ENCODE peak calls at places on chromosome 9, in five cellular contexts. S is uterus, A is neural progenitor cell, E is mesendoderm, X is tibial artery. Q is an unnamed sample.

GRCh38 chr9:74285075-74285474 is 212.1 kb upstream of the RORB start:
- DNase-seq in S (no peak), A (no peak), E (peak; percentile 8), X (no peak), Q (no peak)

GRCh38 chr9:35340046-35340445 is 149.9 kb upstream of the RUSC2 start:
- DNase-seq in S (no peak), A (no peak), E (no peak), X (no peak), Q (no peak)

GRCh38 chr9:98401140-98402025 is 145.9 kb upstream of the TBC1D2 start:
- DNase-seq in S (no peak), A (no peak), E (no peak), X (no peak), Q (peak; percentile 58)

GRCh38 chr9:84756156-84756555 is 86.6 kb downstream of the NTRK2 start:
- DNase-seq in S (no peak), A (no peak), E (no peak), X (peak; percentile 30), Q (no peak)

GRCh38 chr9:136031741-136032638 is 63.1 kb downstream of the NACC2 start:
- DNase-seq in S (no peak), A (no peak), E (no peak), X (no peak), Q (no peak)

GRCh38 chr9:127545196-127546124 is 66.6 kb upstream of the STXBP1 start:
- DNase-seq in S (no peak), A (peak; percentile 42), E (no peak), X (no peak), Q (peak; percentile 16)

GRCh38 chr9:38734831-38735230 is 14.9 kb upstream of the FAM240B start:
- DNase-seq in S (no peak), A (no peak), E (no peak), X (no peak), Q (no peak)

GRCh38 chr9:613771-614347 is 227.6 kb upstream of the DMRT1 start:
- DNase-seq in S (peak; percentile 82), A (peak; percentile 84), E (peak; percentile 95), X (peak; percentile 85), Q (peak; percentile 79)

GRCh38 chr9:99127372-99128132 is 22.6 kb downstream of the TGFBR1 start:
- DNase-seq in S (no peak), A (no peak), E (no peak), X (no peak), Q (no peak)

GRCh38 chr9:113581865-113582697 is 118.6 kb downstream of the RGS3 start:
- DNase-seq in S (peak; percentile 66), A (no peak), E (no peak), X (peak; percentile 81), Q (peak; percentile 80)
- H3K27ac ChIP-seq in S (peak overlapping the region; percentile 60), A (no peak overlapping the region), E (no peak overlapping the region), X (peak overlapping the region; percentile 92), Q (peak overlapping the region; percentile 87)

GRCh38 chr9:131429121-131430012 is 35.5 kb downstream of the PRRC2B start:
- DNase-seq in S (no peak), A (no peak), E (no peak), X (no peak), Q (no peak)
- H3K36me3 ChIP-seq in S (no peaks in the 10 kb centered on the region), A (no peaks in the 10 kb centered on the region), E (peaks cover 21% of the 10 kb centered on the region), X (peaks cover 31% of the 10 kb centered on the region), Q (peaks cover 48% of the 10 kb centered on the region)

GRCh38 chr9:92077868-92078267 is 37.3 kb downstream of the SPTLC1 start:
- DNase-seq in S (no peak), A (no peak), E (no peak), X (no peak), Q (no peak)
- H3K27ac ChIP-seq in S (no peak overlapping the region), A (no peak overlapping the region), E (no peak overlapping the region), X (no peak overlapping the region), Q (no peak overlapping the region)

GRCh38 chr9:72048850-72049249 is 11.6 kb downstream of the C9orf57 start:
- DNase-seq in S (no peak), A (no peak), E (no peak), X (no peak), Q (no peak)
- H3K36me3 ChIP-seq in S (no peaks in the 10 kb centered on the region), A (no peaks in the 10 kb centered on the region), E (no peaks in the 10 kb centered on the region), X (no peaks in the 10 kb centered on the region), Q (no peaks in the 10 kb centered on the region)

GRCh38 chr9:133162802-133163558 is 734 bp downstream of the GBGT1 start:
- DNase-seq in S (no peak), A (peak; percentile 28), E (no peak), X (no peak), Q (no peak)
- H3K27ac ChIP-seq in S (peak overlapping the region; percentile 60), A (no peak overlapping the region), E (no peak overlapping the region), X (peak overlapping the region; percentile 64), Q (peak overlapping the region; percentile 71)

DNA sequence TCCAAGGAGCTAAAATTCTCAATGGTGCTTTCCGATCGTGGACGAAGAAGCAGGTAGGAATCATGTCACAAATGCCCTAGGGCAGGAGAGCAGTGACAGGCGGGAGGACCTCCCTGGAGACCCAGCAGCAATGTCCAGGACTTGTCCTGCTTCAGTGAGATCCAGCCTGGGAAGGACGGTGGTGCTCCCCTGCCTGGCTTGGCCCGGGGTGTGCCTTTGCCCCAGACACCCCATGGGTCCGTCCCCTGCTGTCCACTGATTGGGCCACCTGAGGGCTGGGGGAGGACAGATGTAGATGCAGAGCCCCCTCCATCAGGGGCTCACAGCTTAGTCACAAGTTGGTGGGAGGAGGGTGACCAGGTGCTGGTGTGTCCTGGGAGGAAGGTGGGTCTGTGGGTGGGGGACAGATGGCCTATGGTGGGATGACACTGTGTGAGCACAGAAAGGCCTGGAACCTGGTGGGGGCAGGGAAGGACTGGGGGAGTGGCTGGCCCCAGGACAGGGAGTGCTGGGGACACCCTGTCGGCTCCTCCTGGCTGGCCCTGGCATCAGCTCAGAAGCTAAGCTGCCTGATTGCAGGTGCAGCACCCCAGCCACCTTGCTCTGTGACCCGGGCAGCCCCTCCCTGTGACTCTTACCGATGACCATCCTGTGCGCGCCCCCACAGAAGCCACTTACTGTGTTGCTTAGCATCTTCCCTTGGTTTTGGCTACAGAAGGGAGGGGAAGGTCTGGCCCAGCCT is 82.0 kb downstream of the PHF2 start:
- DNase-seq in S (no peak), A (no peak), E (no peak), X (peak; percentile 13), Q (peak; percentile 7)
- H3K36me3 ChIP-seq in S (no peaks in the 10 kb centered on the region), A (no peaks in the 10 kb centered on the region), E (peaks cover 1% of the 10 kb centered on the region), X (peaks cover 92% of the 10 kb centered on the region), Q (peaks cover 83% of the 10 kb centered on the region)

GRCh38 chr9:96510258-96510657 is 60.3 kb downstream of the HABP4 start:
- DNase-seq in S (no peak), A (no peak), E (no peak), X (no peak), Q (no peak)

GRCh38 chr9:96512240-96512639 is 62.3 kb downstream of the HABP4 start:
- DNase-seq in S (no peak), A (no peak), E (no peak), X (no peak), Q (no peak)

GRCh38 chr9:96509026-96509425 is 59.1 kb downstream of the HABP4 start:
- DNase-seq in S (no peak), A (no peak), E (no peak), X (no peak), Q (no peak)

GRCh38 chr9:96508227-96508940 is 58.4 kb downstream of the HABP4 start:
- DNase-seq in S (no peak), A (no peak), E (no peak), X (no peak), Q (no peak)

GRCh38 chr9:96509848-96510247 is 59.9 kb downstream of the HABP4 start:
- DNase-seq in S (no peak), A (peak; percentile 19), E (no peak), X (no peak), Q (no peak)
- H3K27ac ChIP-seq in S (no peak overlapping the region), A (peak overlapping the region; percentile 48), E (no peak overlapping the region), X (peak overlapping the region; percentile 74), Q (peak overlapping the region; percentile 7)

GRCh38 chr9:33267368-33267767 is 2.5 kb downstream of the CHMP5 start:
- DNase-seq in S (no peak), A (no peak), E (peak; percentile 81), X (no peak), Q (no peak)

GRCh38 chr9:33265211-33265885 is 499 bp downstream of the CHMP5 start:
- DNase-seq in S (no peak), A (no peak), E (no peak), X (no peak), Q (no peak)

GRCh38 chr9:33264473-33265177 is at the start of the genes BAG1 and CHMP5:
- DNase-seq in S (peak; percentile 100), A (peak; percentile 99), E (peak; percentile 100), X (peak; percentile 100), Q (peak; percentile 100)

GRCh38 chr9:33263131-33263935 is 1.2 kb downstream of the BAG1 start:
- DNase-seq in S (no peak), A (peak; percentile 39), E (peak; percentile 42), X (peak; percentile 23), Q (peak; percentile 11)

DNA sequence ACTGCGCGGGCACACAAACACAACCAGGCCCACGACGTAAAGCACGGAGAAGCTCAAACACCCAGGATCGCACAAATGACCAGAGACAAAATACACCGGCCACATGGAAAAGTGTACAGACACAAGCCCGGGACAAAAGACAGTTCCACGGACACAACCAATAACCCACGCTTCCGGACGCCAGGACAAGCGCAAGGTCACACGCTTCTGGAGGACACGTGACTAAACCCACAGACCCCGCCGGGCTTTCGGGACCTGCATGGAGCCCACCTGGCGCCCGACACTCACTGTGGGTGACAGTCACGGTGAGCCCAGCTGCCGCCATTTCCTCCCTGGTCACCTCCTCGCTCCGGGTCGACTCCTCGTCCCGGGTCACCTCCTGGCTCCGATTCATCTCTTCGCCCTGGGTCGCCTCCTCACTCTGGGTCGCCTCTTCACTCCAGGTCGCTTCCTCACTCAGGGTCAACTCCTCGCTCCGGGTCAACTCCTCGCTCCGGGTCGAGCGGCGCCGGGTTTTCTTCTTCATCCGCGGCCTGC is 504 bp downstream of the BAG1 start:
- DNase-seq in S (peak; percentile 58), A (no peak), E (no peak), X (peak; percentile 67), Q (peak; percentile 61)
- H3K36me3 ChIP-seq in S (no peaks in the 10 kb centered on the region), A (peaks cover 15% of the 10 kb centered on the region), E (peaks cover 4% of the 10 kb centered on the region), X (peaks cover 60% of the 10 kb centered on the region), Q (peaks cover 68% of the 10 kb centered on the region)

GRCh38 chr9:27539479-27540441 is 10.1 kb upstream of the MOB3B start:
- DNase-seq in S (peak; percentile 62), A (no peak), E (no peak), X (peak; percentile 70), Q (no peak)
- H3K27ac ChIP-seq in S (peak overlapping the region; percentile 96), A (no peak overlapping the region), E (no peak overlapping the region), X (peak overlapping the region; percentile 78), Q (peak overlapping the region; percentile 60)

Q was measured in heart right ventricle.